ENCODE peak calls at places on chromosomes 6 and 20, in seven cellular contexts. T is right atrium auricular region; W is naive thymus-derived CD4-positive, alpha-beta T cell; E is psoas muscle; O is transverse colon; B is Panc1; A is CD8-positive, alpha-beta memory T cell. L is an unnamed sample.

GRCh38 chr6:162610351-162610750 is 117.2 kb downstream of the PRKN start:
- DNase-seq in B (no peak), T (no peak), O (no peak), A (no peak), W (no peak), E (no peak), L (no peak)

GRCh38 chr6:4459981-4460380 is 316.2 kb upstream of the CDYL start:
- DNase-seq in O (no peak), A (no peak), T (no peak), B (no peak), E (no peak), W (no peak), L (no peak)

GRCh38 chr6:42779521-42779920 is 2.3 kb upstream of the BICRAL start:
- DNase-seq in O (no peak), A (no peak), T (no peak), W (no peak), B (no peak), E (no peak), L (no peak)

GRCh38 chr6:82576284-82576683 is 212.7 kb downstream of the TPBG start:
- DNase-seq in E (no peak), A (no peak), B (no peak), O (no peak), T (no peak), W (no peak), L (no peak)

GRCh38 chr20:33908351-33908750 is 85.4 kb upstream of the RALY start:
- DNase-seq in O (no peak), T (no peak), A (no peak), W (no peak), B (no peak), E (no peak), L (no peak)

GRCh38 chr6:133804263-133804662 is 84.7 kb upstream of the TCF21 start:
- DNase-seq in B (no peak), W (no peak), T (peak; percentile 66), O (no peak), E (no peak), A (no peak), L (peak; percentile 12)

GRCh38 chr20:3922223-3922982 is 33.2 kb downstream of the PANK2 start:
- DNase-seq in A (no peak), O (no peak), E (no peak), W (no peak), B (no peak), T (no peak), L (no peak)

GRCh38 chr6:151242420-151242841 is 2.7 kb downstream of the AKAP12 start:
- DNase-seq in O (no peak), W (no peak), E (no peak), T (no peak), A (no peak), B (no peak), L (no peak)

GRCh38 chr6:24357336-24358218 is at the start of gene DCDC2:
- DNase-seq in E (peak; percentile 62), W (peak; percentile 54), A (peak; percentile 24), O (peak; percentile 83), T (no peak), B (no peak), L (no peak)

GRCh38 chr20:4090756-4091331 is 75.5 kb upstream of the RNF24 start:
- DNase-seq in E (no peak), B (no peak), A (no peak), T (no peak), O (no peak), W (no peak), L (no peak)

GRCh38 chr20:31839782-31840487 is 5.5 kb downstream of the FOXS1 start:
- DNase-seq in B (no peak), W (no peak), E (no peak), A (no peak), T (no peak), O (no peak), L (no peak)

GRCh38 chr6:43799671-43800623 is 29.9 kb downstream of the VEGFA start:
- DNase-seq in B (no peak), E (no peak), W (no peak), A (no peak), T (no peak), O (no peak), L (no peak)

DNA sequence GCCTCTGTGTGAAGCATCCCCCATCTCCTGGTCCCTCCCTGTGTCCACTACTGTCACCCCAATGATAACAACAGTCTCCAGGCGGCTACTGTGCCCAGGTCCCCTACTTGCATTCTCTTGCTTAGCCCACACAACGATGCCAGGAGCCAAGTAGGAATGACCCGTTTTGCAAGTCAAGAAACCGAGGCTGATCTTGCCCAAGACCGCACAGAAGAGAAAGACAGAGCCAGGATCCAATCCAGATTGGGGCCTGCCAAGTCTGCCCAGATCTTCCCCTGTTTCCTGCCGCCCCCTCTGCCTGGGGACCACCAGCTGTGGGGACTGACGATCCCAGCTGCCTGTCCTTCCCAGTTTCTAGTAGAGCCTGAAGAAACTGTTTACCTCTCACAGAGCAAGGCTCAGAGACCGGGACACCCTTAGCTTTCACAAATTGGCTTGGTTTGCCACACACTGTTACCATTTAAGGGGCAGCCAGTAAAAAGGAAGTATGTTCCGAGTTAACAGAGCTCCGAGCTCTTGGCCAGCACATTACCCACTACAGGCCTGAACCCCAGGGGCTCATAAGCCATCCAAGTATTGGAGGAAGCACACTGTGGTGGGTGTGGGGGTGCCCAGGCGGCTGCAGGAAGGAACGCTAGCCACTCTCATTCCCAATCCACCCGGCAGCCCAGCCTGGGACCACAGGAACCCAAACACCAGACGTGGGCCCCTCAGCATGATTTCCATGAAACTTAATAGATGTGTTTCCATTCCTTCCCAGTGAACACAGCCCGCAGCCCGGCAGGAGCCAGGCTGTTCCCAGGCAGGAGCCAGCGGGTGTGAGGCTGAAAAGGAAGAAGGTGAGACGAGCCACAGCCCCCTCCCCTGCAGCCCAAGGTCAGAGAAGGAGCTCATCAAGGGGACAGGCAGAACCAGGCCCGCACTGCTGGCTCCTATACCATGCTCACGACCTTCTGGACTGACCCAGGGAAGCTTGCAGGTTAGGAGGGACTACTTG is 7.9 kb downstream of the KIAA1755 start:
- DNase-seq in W (no peak), A (no peak), O (no peak), T (no peak), B (no peak), E (no peak), L (no peak)
- H3K4me1 ChIP-seq in W (no peaks in the 10 kb centered on the region), A (no peaks in the 10 kb centered on the region), O (no peaks in the 10 kb centered on the region), T (peaks cover 8% of the 10 kb centered on the region), B (no peaks in the 10 kb centered on the region), E (no peaks in the 10 kb centered on the region), L (peaks cover 32% of the 10 kb centered on the region)

GRCh38 chr20:21840991-21841390 is 135.5 kb downstream of the PAX1 start:
- DNase-seq in O (no peak), W (no peak), A (no peak), E (no peak), B (no peak), T (no peak), L (no peak)
- H3K36me3 ChIP-seq in O (no peaks in the 10 kb centered on the region), W (no peaks in the 10 kb centered on the region), A (no peaks in the 10 kb centered on the region), E (no peaks in the 10 kb centered on the region), B (no peaks in the 10 kb centered on the region), T (no peaks in the 10 kb centered on the region), L (no peaks in the 10 kb centered on the region)

GRCh38 chr6:6694825-6695710 is 106.5 kb downstream of the LY86 start:
- DNase-seq in O (peak; percentile 86), T (no peak), E (peak; percentile 63), W (no peak), A (no peak), B (no peak), L (peak; percentile 46)

GRCh38 chr6:6697620-6698019 is 109.1 kb downstream of the LY86 start:
- DNase-seq in A (no peak), O (peak; percentile 57), E (no peak), T (no peak), B (no peak), W (no peak), L (no peak)

GRCh38 chr6:6696867-6697531 is 108.5 kb downstream of the LY86 start:
- DNase-seq in T (peak; percentile 72), A (no peak), W (no peak), E (peak; percentile 69), B (no peak), O (peak; percentile 86), L (peak; percentile 65)

GRCh38 chr6:6694368-6694780 is 105.9 kb downstream of the LY86 start:
- DNase-seq in W (no peak), E (no peak), A (no peak), B (no peak), O (no peak), T (no peak), L (no peak)

DNA sequence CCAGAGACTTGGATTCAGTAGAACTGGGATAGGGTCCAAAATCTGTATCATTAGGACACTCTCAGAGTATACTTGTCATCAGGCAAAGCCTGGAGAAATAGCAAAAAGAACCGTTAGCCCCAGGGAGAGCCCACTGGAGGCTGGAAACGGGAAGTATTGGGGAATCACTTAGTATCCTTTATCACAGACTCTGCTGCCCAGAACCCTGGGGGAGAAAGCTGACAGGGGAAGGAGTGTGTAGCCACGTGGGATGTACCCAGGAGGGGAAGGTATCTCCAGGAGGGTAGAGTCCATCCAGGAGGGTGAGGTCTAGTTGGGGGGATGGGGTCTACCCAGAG is 107.2 kb downstream of the LY86 start:
- DNase-seq in W (no peak), O (no peak), E (no peak), B (no peak), A (no peak), T (no peak), L (no peak)
- H3K4me3 ChIP-seq in W (no peak overlapping the region), O (no peak overlapping the region), E (no peak overlapping the region), B (no peak overlapping the region), A (no peak overlapping the region), T (no peak overlapping the region), L (no peak overlapping the region)

DNA sequence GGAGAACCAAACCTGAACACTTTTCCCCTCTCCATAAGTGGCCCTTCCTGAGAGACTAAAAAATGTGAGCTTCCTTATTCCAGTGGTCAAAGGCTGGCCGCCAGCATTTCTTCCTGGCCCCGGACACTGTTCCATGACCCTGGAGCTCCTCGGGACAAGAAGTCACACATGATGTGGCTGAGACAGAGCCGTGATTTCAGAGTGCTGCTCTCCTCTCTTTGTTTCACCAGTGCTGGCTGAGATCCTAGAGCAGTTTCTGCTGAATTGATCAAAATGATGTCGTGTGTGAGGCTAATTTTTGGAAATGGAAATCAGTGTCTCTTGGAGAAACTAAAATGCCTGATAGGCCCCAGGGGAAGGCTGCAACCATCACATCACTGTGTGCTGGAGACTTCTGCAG is 72.9 kb upstream of the CCN6 start:
- DNase-seq in A (no peak), O (no peak), B (no peak), W (no peak), E (peak; percentile 77), T (no peak), L (peak; percentile 25)
- H3K4me1 ChIP-seq in A (peaks cover 79% of the 10 kb centered on the region), O (no peaks in the 10 kb centered on the region), B (no peaks in the 10 kb centered on the region), W (peaks cover 87% of the 10 kb centered on the region), E (no peaks in the 10 kb centered on the region), T (no peaks in the 10 kb centered on the region), L (no peaks in the 10 kb centered on the region)

L was measured in heart right ventricle.